ENCODE peak calls at places on chromosomes 13 and 19, in ten cellular contexts. G is activated T-cell treated with anti-CD3 and anti-CD28 coated beads for 4 hours; O is MG63; J is HFFc6; F is fibroblast of pulmonary artery; X is GM23338; W is T47D; Y is NCI-H187 treated with DMSO at 0.1 percent for 48 hours; N is naive thymus-derived CD8-positive, alpha-beta T cell; E is glutamatergic neuron. A is an unnamed sample.

GRCh38 chr13:70171151-70171550 is 62.9 kb upstream of the KLHL1 start:
- DNase-seq in J (no peak), X (no peak), W (peak; percentile 50), F (no peak), G (no peak), O (no peak), Y (no peak), N (no peak), E (no peak), A (peak; percentile 68)

GRCh38 chr13:53004605-53005004 is 24.0 kb upstream of the OLFM4 start:
- DNase-seq in E (no peak), J (no peak), N (no peak), Y (no peak), X (no peak), O (no peak), F (no peak), W (peak; percentile 15), G (no peak), A (no peak)

GRCh38 chr13:46860734-46861133 is 36.1 kb downstream of the HTR2A start:
- DNase-seq in F (no peak), X (no peak), O (no peak), G (no peak), J (no peak), Y (no peak), N (no peak), E (no peak), W (no peak), A (no peak)

GRCh38 chr13:79749985-79750551 is 269.1 kb downstream of the NDFIP2 start:
- DNase-seq in Y (no peak), E (no peak), W (peak; percentile 28), J (peak; percentile 88), X (peak; percentile 56), G (no peak), F (peak; percentile 99), N (no peak), O (peak; percentile 85), A (no peak)

GRCh38 chr19:13861392-13861713 is 15.6 kb upstream of the NANOS3 start:
- DNase-seq in E (no peak), Y (no peak), N (no peak), X (no peak), O (no peak), F (no peak), W (no peak), G (no peak), J (no peak), A (no peak)

GRCh38 chr19:20664917-20665781 is 3.8 kb upstream of the ZNF626 start:
- DNase-seq in W (no peak), F (peak; percentile 3), X (peak; percentile 49), J (no peak), G (no peak), N (no peak), Y (no peak), O (peak; percentile 14), E (peak; percentile 71), A (no peak)

GRCh38 chr13:107678075-107678689 is 537.2 kb downstream of the LIG4 start:
- DNase-seq in N (no peak), G (no peak), O (no peak), F (no peak), J (no peak), Y (peak; percentile 62), X (peak; percentile 39), E (peak; percentile 31), W (peak; percentile 71), A (no peak)

GRCh38 chr13:42110410-42111155 is 62.1 kb downstream of the DGKH start:
- DNase-seq in J (peak; percentile 72), O (no peak), F (peak; percentile 92), N (peak; percentile 77), E (no peak), G (peak; percentile 46), Y (peak; percentile 24), X (peak; percentile 62), W (peak; percentile 76), A (no peak)

GRCh38 chr13:46593403-46593802 is 40.4 kb downstream of the LRCH1 start:
- DNase-seq in N (peak; percentile 58), Y (no peak), X (no peak), E (no peak), W (no peak), O (no peak), F (no peak), G (peak; percentile 21), J (no peak), A (no peak)

GRCh38 chr19:39506944-39507714 is 7.8 kb upstream of the SELENOV start:
- DNase-seq in N (peak; percentile 34), X (peak; percentile 90), F (peak; percentile 67), E (peak; percentile 86), J (no peak), G (no peak), W (no peak), Y (no peak), O (peak; percentile 74), A (no peak)

GRCh38 chr13:94251801-94252200 is 227.7 kb downstream of the DCT start:
- DNase-seq in E (no peak), J (no peak), O (peak; percentile 20), W (no peak), N (no peak), G (no peak), F (peak; percentile 61), Y (no peak), X (no peak), A (no peak)